ENCODE peak calls at places on chromosomes 3 and 15, in four cellular contexts. Q is WTC11, E is K562, I is GM12878. V is an unnamed sample.

GRCh38 chr3:195110647-195111321 is 160.2 kb downstream of the XXYLT1 start:
- DNase-seq in Q (no peak), E (no peak), I (no peak), V (no peak)

GRCh38 chr3:28151608-28152228 is 89.7 kb upstream of the CMC1 start:
- DNase-seq in Q (no peak), E (no peak), I (peak; percentile 33), V (no peak)

GRCh38 chr3:151923901-151924300 is 50.5 kb downstream of the SUCNR1 start:
- DNase-seq in Q (no peak), E (no peak), I (no peak), V (no peak)

GRCh38 chr3:120274739-120275167 is 10.3 kb downstream of the GPR156 start:
- DNase-seq in Q (no peak), E (no peak), I (no peak), V (no peak)

GRCh38 chr15:74333662-74334061 is 33.8 kb downstream of the CYP11A1 start:
- DNase-seq in Q (no peak), E (no peak), I (no peak), V (no peak)

GRCh38 chr15:58248504-58248842 is 110.3 kb downstream of the AQP9 start:
- DNase-seq in Q (no peak), E (no peak), I (no peak), V (no peak)

GRCh38 chr3:11568503-11569155 is 75.1 kb downstream of the VGLL4 start:
- DNase-seq in Q (no peak), E (no peak), I (no peak), V (no peak)

GRCh38 chr3:149547413-149547812 is 72.9 kb downstream of the TM4SF4 start:
- DNase-seq in Q (no peak), E (no peak), I (no peak), V (no peak)

GRCh38 chr3:141981084-141981483 is 104.6 kb downstream of the ATP1B3 start:
- DNase-seq in Q (no peak), E (no peak), I (no peak), V (no peak)

GRCh38 chr15:89105147-89105546 is 16.9 kb downstream of the ABHD2 start:
- DNase-seq in Q (no peak), E (no peak), I (no peak), V (no peak)

GRCh38 chr3:115469649-115470048 is 153.7 kb upstream of the GAP43 start:
- DNase-seq in Q (no peak), E (no peak), I (peak; percentile 15), V (no peak)

GRCh38 chr15:84821501-84822021 is 4.4 kb downstream of the ALPK3 start:
- DNase-seq in Q (no peak), E (peak; percentile 41), I (no peak), V (no peak)

GRCh38 chr3:30221622-30222021 is 384.8 kb upstream of the TGFBR2 start:
- DNase-seq in Q (no peak), E (no peak), I (no peak), V (no peak)

GRCh38 chr3:69558912-69559311 is 173.0 kb upstream of the FRMD4B start:
- DNase-seq in Q (no peak), E (no peak), I (no peak), V (no peak)

GRCh38 chr15:39728844-39729243 is 53.8 kb downstream of the FSIP1 start:
- DNase-seq in Q (no peak), E (no peak), I (no peak), V (no peak)

GRCh38 chr3:7744850-7745249 is 756.8 kb upstream of the LMCD1 start:
- DNase-seq in Q (no peak), E (no peak), I (no peak), V (no peak)

GRCh38 chr3:55143928-55144671 is 216.2 kb upstream of the LRTM1 start:
- DNase-seq in Q (no peak), E (no peak), I (no peak), V (no peak)

GRCh38 chr3:48970568-48970967 is 19.5 kb upstream of the P4HTM start:
- DNase-seq in Q (no peak), E (no peak), I (no peak), V (no peak)

GRCh38 chr3:161640201-161640600 is 143.6 kb downstream of the OTOL1 start:
- DNase-seq in Q (no peak), E (no peak), I (no peak), V (no peak)

GRCh38 chr3:18389108-18389733 is 35.9 kb downstream of the SATB1 start:
- DNase-seq in Q (no peak), E (no peak), I (no peak), V (peak; percentile 10)

GRCh38 chr3:30401971-30402370 is 204.4 kb upstream of the TGFBR2 start:
- DNase-seq in Q (no peak), E (no peak), I (no peak), V (peak; percentile 5)

GRCh38 chr3:50207359-50208042 is 2.4 kb downstream of the SLC38A3 start:
- DNase-seq in Q (no peak), E (no peak), I (no peak), V (no peak)

GRCh38 chr15:98983333-98983732 is 24.3 kb downstream of the PGPEP1L start:
- DNase-seq in Q (no peak), E (peak; percentile 31), I (no peak), V (no peak)

GRCh38 chr15:38705421-38706219 is 141.0 kb upstream of the RASGRP1 start:
- DNase-seq in Q (no peak), E (no peak), I (no peak), V (no peak)

GRCh38 chr3:109927726-109928125 is 590.4 kb upstream of the DPPA4 start:
- DNase-seq in Q (no peak), E (no peak), I (no peak), V (no peak)

GRCh38 chr3:156474560-156475389 is 80.1 kb downstream of the SSR3 start:
- DNase-seq in Q (peak; percentile 53), E (no peak), I (no peak), V (no peak)

GRCh38 chr3:99921377-99921695 is 103.7 kb downstream of the CMSS1 start:
- DNase-seq in Q (no peak), E (no peak), I (no peak), V (no peak)

GRCh38 chr3:66038384-66038725 is 363 bp downstream of the MAGI1 start:
- DNase-seq in Q (no peak), E (no peak), I (no peak), V (no peak)

GRCh38 chr15:99106417-99107220 is 1.7 kb downstream of the SYNM start:
- DNase-seq in Q (no peak), E (no peak), I (no peak), V (no peak)

GRCh38 chr3:45988804-45989203 is 6.8 kb downstream of the FYCO1 start:
- DNase-seq in Q (no peak), E (no peak), I (no peak), V (no peak)

GRCh38 chr15:86772369-86773059 is 692.8 kb downstream of the AGBL1 start:
- DNase-seq in Q (no peak), E (no peak), I (no peak), V (no peak)

GRCh38 chr3:38562467-38562925 is 66.4 kb downstream of the EXOG start:
- DNase-seq in Q (no peak), E (no peak), I (no peak), V (no peak)

GRCh38 chr15:44832068-44832467 is 95.7 kb downstream of the TRIM69 start:
- DNase-seq in Q (no peak), E (no peak), I (no peak), V (no peak)

GRCh38 chr15:93150910-93151309 is 61.9 kb upstream of the RGMA start:
- DNase-seq in Q (no peak), E (no peak), I (no peak), V (no peak)

GRCh38 chr3:186044973-186045372 is 63.9 kb downstream of the ETV5 start:
- DNase-seq in Q (no peak), E (no peak), I (no peak), V (no peak)

GRCh38 chr3:44954962-44955361 is 21.0 kb downstream of the ZDHHC3 start:
- DNase-seq in Q (no peak), E (no peak), I (no peak), V (no peak)

GRCh38 chr3:32913790-32914446 is 37.5 kb upstream of the CCR4 start:
- DNase-seq in Q (no peak), E (no peak), I (no peak), V (no peak)
- TF ChIP-seq USF1 in Q (no peak), E (no peak), I (no peak), V (no peak)

GRCh38 chr3:189277711-189278110 is 105.9 kb downstream of the TPRG1 start:
- DNase-seq in Q (no peak), E (no peak), I (no peak), V (no peak)
- TF ChIP-seq USF1 in Q (no peak), E (no peak), I (no peak), V (no peak)

GRCh38 chr15:51580385-51580784 is 42.2 kb downstream of the DMXL2 start:
- DNase-seq in Q (no peak), E (no peak), I (no peak), V (no peak)
- TF ChIP-seq USF1 in Q (no peak), E (no peak), I (no peak), V (no peak)

DNA sequence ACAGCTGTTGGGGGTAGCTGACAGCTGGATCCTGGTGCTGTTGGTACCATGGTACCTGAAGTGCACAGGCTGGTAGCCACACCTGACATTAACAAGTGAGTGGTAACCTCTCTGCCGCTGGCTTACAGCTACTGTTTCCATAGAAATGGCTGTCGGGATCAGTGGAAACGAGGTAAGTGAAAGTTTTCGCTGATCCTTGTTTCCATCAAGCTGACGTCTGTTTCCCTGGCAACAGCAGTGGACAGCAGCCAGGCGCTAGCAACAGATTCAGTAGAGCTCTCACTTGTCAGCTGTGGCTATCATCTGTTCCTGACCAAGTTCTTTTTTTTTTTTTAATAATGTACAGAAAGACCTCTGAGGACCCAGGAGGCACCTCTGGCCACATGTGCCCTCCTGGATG is 166.2 kb downstream of the CHDH start:
- DNase-seq in Q (no peak), E (no peak), I (no peak), V (peak; percentile 79)
- TF ChIP-seq USF1 in Q (no peak), E (no peak), I (no peak), V (no peak)

DNA sequence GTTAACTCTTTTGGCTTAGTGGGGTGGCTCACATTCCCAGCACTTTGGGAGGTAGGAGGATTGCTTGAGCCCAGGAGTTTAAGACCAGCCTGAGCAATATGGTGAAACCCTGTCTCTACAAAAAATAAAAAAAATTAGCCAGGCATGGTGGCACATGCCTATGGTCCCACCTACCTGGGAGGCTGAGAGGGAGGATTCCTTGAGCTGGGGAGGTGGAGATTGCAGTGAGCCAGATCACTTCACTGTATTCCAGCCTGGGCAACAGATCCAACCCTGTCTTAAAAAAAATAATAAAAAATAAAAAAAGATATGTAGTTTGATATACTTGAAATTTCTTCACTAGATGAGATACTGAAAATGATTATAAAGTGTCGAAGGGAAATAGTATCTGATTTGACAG is 178.8 kb downstream of the TCF12 start:
- DNase-seq in Q (no peak), E (no peak), I (no peak), V (no peak)
- TF ChIP-seq USF1 in Q (no peak), E (no peak), I (no peak), V (no peak)

GRCh38 chr3:183354325-183354831 is 74.0 kb downstream of the MCF2L2 start:
- DNase-seq in Q (no peak), E (peak; percentile 64), I (no peak), V (no peak)
- TF ChIP-seq USF1 in Q (no peak), E (no peak), I (no peak), V (no peak)